ENCODE peak calls at places on chromosomes 6 and 20, in nine cellular contexts. O, Q, K, L, G, C, E, J and N are unnamed samples.

GRCh38 chr6:38460216-38460615 is 179.5 kb downstream of the BTBD9 start:
- DNase-seq in Q (no peak), K (peak), L (no peak), J (no peak), C (no peak), E (no peak), G (peak), O (no peak), N (no peak)

GRCh38 chr6:43083041-43083669 is 7.0 kb downstream of the PTK7 start:
- DNase-seq in K (no peak), J (no peak), G (no peak), C (no peak), L (no peak), O (no peak), E (no peak), Q (no peak), N (no peak)

GRCh38 chr6:150290429-150290828 is 78.4 kb upstream of the IYD start:
- DNase-seq in J (no peak), O (no peak), E (no peak), K (peak), Q (no peak), G (no peak), L (peak), C (no peak), N (no peak)

GRCh38 chr20:17611540-17612286 is 41.8 kb downstream of the DSTN start:
- DNase-seq in K (no peak), L (peak), C (peak), J (no peak), G (no peak), Q (no peak), O (peak), E (peak), N (no peak)

GRCh38 chr6:111911428-111911827 is 38.2 kb upstream of the FYN start:
- DNase-seq in Q (no peak), O (no peak), J (no peak), L (no peak), K (no peak), E (no peak), C (no peak), G (no peak), N (no peak)

GRCh38 chr6:169161572-169162167 is 92.0 kb downstream of the THBS2 start:
- DNase-seq in G (no peak), Q (no peak), O (no peak), L (no peak), E (no peak), C (no peak), J (no peak), K (peak), N (no peak)

GRCh38 chr20:11182715-11183114 is 508.9 kb upstream of the JAG1 start:
- DNase-seq in E (no peak), C (no peak), K (no peak), O (no peak), G (no peak), L (no peak), Q (no peak), J (no peak), N (no peak)

GRCh38 chr20:43191946-43192847 is 2.5 kb upstream of the PTPRT start:
- DNase-seq in J (no peak), K (no peak), L (peak), E (no peak), O (no peak), G (no peak), C (peak), Q (no peak), N (peak)

GRCh38 chr6:150325093-150325772 is 43.6 kb upstream of the IYD start:
- DNase-seq in G (no peak), L (no peak), O (no peak), K (no peak), J (no peak), C (no peak), E (no peak), Q (no peak), N (no peak)

GRCh38 chr6:53691252-53691651 is 25.7 kb upstream of the KLHL31 start:
- DNase-seq in L (no peak), E (no peak), O (no peak), Q (no peak), K (no peak), J (no peak), C (no peak), G (no peak), N (no peak)

GRCh38 chr6:6796818-6797217 is 208.3 kb downstream of the LY86 start:
- DNase-seq in C (no peak), E (no peak), J (no peak), K (no peak), O (no peak), L (no peak), Q (no peak), G (no peak), N (no peak)

GRCh38 chr20:1945134-1945618 is 48.7 kb downstream of the PDYN start:
- DNase-seq in J (no peak), E (no peak), Q (peak), O (peak), C (peak), G (peak), K (no peak), L (peak), N (no peak)

GRCh38 chr6:143708889-143709288 is 31.1 kb downstream of the PHACTR2 start:
- DNase-seq in K (no peak), L (no peak), J (no peak), E (no peak), Q (no peak), O (no peak), C (no peak), G (no peak), N (no peak)

GRCh38 chr20:5095931-5096330 is 23.8 kb downstream of the PCNA start:
- DNase-seq in K (no peak), Q (no peak), L (no peak), J (no peak), O (no peak), G (no peak), E (no peak), C (no peak), N (no peak)

GRCh38 chr20:41232971-41233926 is 84.3 kb downstream of the ZHX3 start:
- DNase-seq in G (peak), J (no peak), C (no peak), K (peak), O (no peak), E (no peak), Q (no peak), L (peak), N (no peak)

GRCh38 chr20:32631916-32632460 is 41.8 kb downstream of the C20orf203 start:
- DNase-seq in C (no peak), G (no peak), L (no peak), K (no peak), O (no peak), E (no peak), J (no peak), Q (no peak), N (no peak)

GRCh38 chr6:24985313-24985712 is 49.6 kb upstream of the RIPOR2 start:
- DNase-seq in G (no peak), E (no peak), Q (no peak), O (no peak), J (peak), C (no peak), L (no peak), K (no peak), N (peak)

GRCh38 chr6:154622618-154623336 is 110.4 kb upstream of the SCAF8 start:
- DNase-seq in O (no peak), Q (no peak), L (no peak), J (no peak), K (no peak), G (no peak), E (no peak), C (peak), N (no peak)

GRCh38 chr6:90222008-90222407 is 74.6 kb downstream of the BACH2 start:
- DNase-seq in Q (no peak), G (no peak), O (no peak), J (no peak), L (no peak), K (no peak), E (no peak), C (no peak), N (no peak)

GRCh38 chr6:90220273-90220672 is 76.4 kb downstream of the BACH2 start:
- DNase-seq in O (no peak), Q (no peak), L (no peak), K (no peak), C (peak), E (no peak), J (no peak), G (no peak), N (no peak)

GRCh38 chr6:90219168-90219985 is 77.3 kb downstream of the BACH2 start:
- DNase-seq in E (no peak), K (peak), J (peak), C (peak), G (peak), O (no peak), Q (no peak), L (peak), N (peak)

GRCh38 chr6:90222724-90223198 is 73.9 kb downstream of the BACH2 start:
- DNase-seq in L (peak), O (no peak), G (peak), Q (no peak), C (no peak), K (peak), E (no peak), J (no peak), N (no peak)

GRCh38 chr6:90221403-90221802 is 75.2 kb downstream of the BACH2 start:
- DNase-seq in L (no peak), E (no peak), K (no peak), C (no peak), O (no peak), Q (no peak), J (no peak), G (no peak), N (no peak)
- H3K27ac ChIP-seq in L (peak), E (no peak), K (no peak), C (no peak), O (no peak), Q (peak), J (no peak), G (no peak), N (no peak)

DNA sequence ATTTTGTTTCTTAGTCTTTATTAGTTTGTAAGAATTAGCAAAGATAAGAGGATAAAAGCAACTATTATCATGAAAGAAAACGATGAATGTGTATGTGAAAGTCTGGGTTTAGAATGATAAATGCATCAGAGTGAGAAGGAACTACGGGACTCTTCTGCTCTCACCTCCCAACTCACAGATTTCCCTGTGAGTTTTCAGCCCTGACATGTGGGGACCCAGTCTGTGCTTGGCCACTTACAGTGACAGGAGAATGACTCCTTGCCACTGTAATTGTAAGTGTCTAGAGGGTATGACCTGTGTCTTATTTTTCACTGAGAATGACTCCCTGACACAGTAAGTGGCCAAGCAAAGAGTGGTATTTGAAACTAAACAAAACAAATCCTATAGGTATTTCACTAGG is 2.5 kb downstream of the HLA-DPA1 start:
- DNase-seq in O (no peak), K (no peak), E (no peak), Q (no peak), J (no peak), G (no peak), L (no peak), C (no peak), N (no peak)
- H3K27ac ChIP-seq in O (no peak), K (no peak), E (no peak), Q (no peak), J (no peak), G (no peak), L (no peak), C (no peak), N (no peak)

GRCh38 chr6:4371207-4371921 is 236.0 kb upstream of the ECI2 start:
- DNase-seq in G (peak), K (peak), O (no peak), J (no peak), C (no peak), E (no peak), Q (no peak), L (no peak), N (no peak)
- H3K27ac ChIP-seq in G (no peak), K (peak), O (peak), J (no peak), C (no peak), E (no peak), Q (no peak), L (no peak), N (no peak)

GRCh38 chr6:45174045-45174444 is 154.1 kb upstream of the RUNX2 start:
- DNase-seq in L (no peak), E (no peak), Q (no peak), G (no peak), J (no peak), O (no peak), C (no peak), K (no peak), N (no peak)
- H3K27ac ChIP-seq in L (no peak), E (no peak), Q (no peak), G (no peak), J (no peak), O (no peak), C (no peak), K (no peak), N (no peak)

GRCh38 chr6:28789553-28790083 is 134.2 kb downstream of the TRIM27 start:
- DNase-seq in L (peak), G (peak), O (no peak), E (no peak), K (peak), C (no peak), Q (no peak), J (no peak), N (peak)

GRCh38 chr6:28782113-28782673 is 141.6 kb downstream of the TRIM27 start:
- DNase-seq in L (no peak), Q (no peak), G (no peak), K (no peak), E (no peak), O (no peak), J (no peak), C (no peak), N (no peak)

GRCh38 chr6:28791002-28791383 is 132.8 kb downstream of the TRIM27 start:
- DNase-seq in C (no peak), J (no peak), Q (no peak), O (no peak), G (peak), K (no peak), L (no peak), E (no peak), N (no peak)

GRCh38 chr6:28785962-28786679 is 137.7 kb downstream of the TRIM27 start:
- DNase-seq in G (no peak), O (no peak), Q (no peak), J (no peak), L (no peak), K (no peak), E (no peak), C (no peak), N (no peak)
- H3K27ac ChIP-seq in G (no peak), O (no peak), Q (no peak), J (no peak), L (no peak), K (no peak), E (no peak), C (no peak), N (no peak)

DNA sequence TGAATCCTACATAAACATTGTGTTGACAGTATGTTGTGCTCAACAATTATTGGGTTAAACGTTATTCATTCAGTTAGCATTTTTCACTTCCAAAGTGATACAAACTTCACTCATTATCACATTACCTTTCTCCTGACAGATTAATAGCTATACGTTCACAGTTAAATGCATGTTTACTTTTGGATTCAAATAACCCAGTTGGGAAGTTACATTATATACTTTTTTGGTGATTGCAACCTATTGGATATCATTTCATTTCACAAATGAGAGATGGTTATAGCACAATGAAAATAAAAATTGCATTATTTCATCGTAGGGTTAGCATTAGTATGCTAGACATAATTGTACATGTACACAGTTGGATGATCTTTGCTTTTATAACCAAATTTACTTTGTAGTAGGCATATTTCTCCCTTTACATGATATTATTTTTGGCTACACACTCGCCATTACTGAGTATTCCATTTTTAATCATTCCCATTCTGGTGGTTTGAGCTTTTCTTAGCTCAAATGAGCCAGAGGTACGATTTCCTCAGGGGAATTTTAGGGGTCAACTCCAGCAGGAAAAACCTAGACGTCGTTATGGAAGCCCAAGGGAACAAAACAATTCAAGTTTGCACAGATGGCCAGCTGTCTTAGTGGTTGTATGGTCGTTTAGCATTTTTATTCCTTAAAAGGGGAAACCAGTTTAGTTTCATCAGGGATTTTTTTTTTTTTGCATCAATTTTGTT is 2.0 kb upstream of the HIVEP1 start:
- DNase-seq in G (peak), K (peak), J (no peak), L (no peak), C (no peak), O (no peak), Q (no peak), E (no peak), N (peak)
- H3K27ac ChIP-seq in G (peak), K (peak), J (no peak), L (peak), C (peak), O (peak), Q (peak), E (peak), N (peak)